ENCODE peak calls at places on chromosomes 5 and 9, in seven cellular contexts. One of them, this sample, is unnamed. For H3K4me1 and H3K9me3, the result is how much of the 10 kb centered on the place peaks cover.

GRCh38 chr5:149143470-149143869 is 2.2 kb downstream of the ABLIM3 start:
- DNase-seq in colonic mucosa: no peak
- DNase-seq in GM23248: peak
- DNase-seq in body of pancreas: no peak
- DNase-seq in CD8-positive, alpha-beta memory T cell: no peak
- DNase-seq in pancreas: no peak
- DNase-seq in psoas muscle: no peak
- DNase-seq in this sample: no peak

GRCh38 chr5:148995791-148996190 is 67.1 kb downstream of the SH3TC2 start:
- DNase-seq in CD8-positive, alpha-beta memory T cell: no peak
- DNase-seq in psoas muscle: no peak
- DNase-seq in GM23248: no peak
- DNase-seq in colonic mucosa: no peak
- DNase-seq in pancreas: no peak
- DNase-seq in body of pancreas: no peak
- DNase-seq in this sample: no peak

GRCh38 chr9:137878146-137878941 is 762 bp downstream of the CACNA1B start:
- DNase-seq in body of pancreas: peak
- DNase-seq in GM23248: peak
- DNase-seq in pancreas: peak
- DNase-seq in colonic mucosa: no peak
- DNase-seq in psoas muscle: no peak
- DNase-seq in CD8-positive, alpha-beta memory T cell: no peak
- DNase-seq in this sample: no peak

GRCh38 chr9:127397722-127398647 is 1.0 kb downstream of the SLC2A8 start:
- DNase-seq in psoas muscle: peak
- DNase-seq in CD8-positive, alpha-beta memory T cell: peak
- DNase-seq in pancreas: peak
- DNase-seq in colonic mucosa: peak
- DNase-seq in GM23248: peak
- DNase-seq in body of pancreas: peak
- DNase-seq in this sample: peak

GRCh38 chr5:91151947-91152346 is 231.2 kb downstream of the ARRDC3 start:
- DNase-seq in pancreas: no peak
- DNase-seq in colonic mucosa: no peak
- DNase-seq in body of pancreas: peak
- DNase-seq in psoas muscle: no peak
- DNase-seq in GM23248: peak
- DNase-seq in CD8-positive, alpha-beta memory T cell: no peak
- DNase-seq in this sample: no peak

GRCh38 chr5:27963050-27963783 is 924.8 kb upstream of the CDH9 start:
- DNase-seq in GM23248: no peak
- DNase-seq in psoas muscle: no peak
- DNase-seq in body of pancreas: no peak
- DNase-seq in pancreas: peak
- DNase-seq in CD8-positive, alpha-beta memory T cell: no peak
- DNase-seq in colonic mucosa: no peak
- DNase-seq in this sample: no peak

GRCh38 chr9:38281917-38282316 is 110.6 kb upstream of the ALDH1B1 start:
- DNase-seq in body of pancreas: peak
- DNase-seq in pancreas: no peak
- DNase-seq in CD8-positive, alpha-beta memory T cell: no peak
- DNase-seq in colonic mucosa: no peak
- DNase-seq in GM23248: no peak
- DNase-seq in psoas muscle: no peak
- DNase-seq in this sample: no peak

GRCh38 chr5:149141957-149142851 is 911 bp downstream of the ABLIM3 start:
- DNase-seq in GM23248: peak
- DNase-seq in body of pancreas: no peak
- DNase-seq in psoas muscle: peak
- DNase-seq in CD8-positive, alpha-beta memory T cell: no peak
- DNase-seq in colonic mucosa: no peak
- DNase-seq in pancreas: peak
- DNase-seq in this sample: peak

GRCh38 chr9:132673355-132673754 is 3.1 kb downstream of the GTF3C4 start:
- DNase-seq in GM23248: peak
- DNase-seq in colonic mucosa: no peak
- DNase-seq in pancreas: no peak
- DNase-seq in CD8-positive, alpha-beta memory T cell: no peak
- DNase-seq in body of pancreas: no peak
- DNase-seq in psoas muscle: no peak
- DNase-seq in this sample: no peak

GRCh38 chr5:174106997-174107655 is 61.6 kb downstream of the NSG2 start:
- DNase-seq in CD8-positive, alpha-beta memory T cell: no peak
- DNase-seq in psoas muscle: no peak
- DNase-seq in body of pancreas: no peak
- DNase-seq in GM23248: no peak
- DNase-seq in colonic mucosa: no peak
- DNase-seq in pancreas: no peak
- DNase-seq in this sample: peak

GRCh38 chr9:100277166-100277979 is 75.4 kb downstream of the TEX10 start:
- DNase-seq in GM23248: peak
- DNase-seq in pancreas: no peak
- DNase-seq in psoas muscle: no peak
- DNase-seq in body of pancreas: no peak
- DNase-seq in colonic mucosa: no peak
- DNase-seq in CD8-positive, alpha-beta memory T cell: no peak
- DNase-seq in this sample: no peak

GRCh38 chr5:37133939-37134338 is 115.2 kb downstream of the CPLANE1 start:
- DNase-seq in pancreas: no peak
- DNase-seq in body of pancreas: peak
- DNase-seq in colonic mucosa: no peak
- DNase-seq in CD8-positive, alpha-beta memory T cell: no peak
- DNase-seq in GM23248: peak
- DNase-seq in psoas muscle: no peak
- DNase-seq in this sample: no peak

GRCh38 chr5:368162-369084 is 46.9 kb downstream of the AHRR start:
- DNase-seq in colonic mucosa: peak
- DNase-seq in pancreas: no peak
- DNase-seq in body of pancreas: no peak
- DNase-seq in CD8-positive, alpha-beta memory T cell: no peak
- DNase-seq in psoas muscle: no peak
- DNase-seq in GM23248: no peak
- DNase-seq in this sample: no peak

GRCh38 chr9:120742951-120743416 is 28.7 kb upstream of the MEGF9 start:
- DNase-seq in pancreas: no peak
- DNase-seq in GM23248: peak
- DNase-seq in CD8-positive, alpha-beta memory T cell: no peak
- DNase-seq in colonic mucosa: no peak
- DNase-seq in psoas muscle: no peak
- DNase-seq in body of pancreas: no peak
- DNase-seq in this sample: no peak

GRCh38 chr5:52283221-52283620 is 504.5 kb upstream of the ITGA1 start:
- DNase-seq in colonic mucosa: no peak
- DNase-seq in psoas muscle: no peak
- DNase-seq in CD8-positive, alpha-beta memory T cell: no peak
- DNase-seq in body of pancreas: peak
- DNase-seq in pancreas: no peak
- DNase-seq in GM23248: peak
- DNase-seq in this sample: no peak

GRCh38 chr5:179731791-179732411 is 721 bp upstream of the MAML1 start:
- DNase-seq in psoas muscle: peak
- DNase-seq in pancreas: no peak
- DNase-seq in colonic mucosa: peak
- DNase-seq in body of pancreas: peak
- DNase-seq in GM23248: peak
- DNase-seq in CD8-positive, alpha-beta memory T cell: peak
- DNase-seq in this sample: peak

GRCh38 chr9:107043886-107044285 is 180.9 kb downstream of the ZNF462 start:
- DNase-seq in psoas muscle: no peak
- DNase-seq in CD8-positive, alpha-beta memory T cell: no peak
- DNase-seq in pancreas: no peak
- DNase-seq in GM23248: no peak
- DNase-seq in colonic mucosa: no peak
- DNase-seq in body of pancreas: no peak
- DNase-seq in this sample: peak

GRCh38 chr9:1997646-1998045 is 17.5 kb upstream of the SMARCA2 start:
- DNase-seq in GM23248: no peak
- DNase-seq in pancreas: no peak
- DNase-seq in CD8-positive, alpha-beta memory T cell: no peak
- DNase-seq in body of pancreas: no peak
- DNase-seq in psoas muscle: no peak
- DNase-seq in colonic mucosa: no peak
- DNase-seq in this sample: no peak

GRCh38 chr9:7907636-7908195 is 108.1 kb upstream of the DMAC1 start:
- DNase-seq in CD8-positive, alpha-beta memory T cell: no peak
- DNase-seq in psoas muscle: no peak
- DNase-seq in GM23248: no peak
- DNase-seq in pancreas: no peak
- DNase-seq in colonic mucosa: no peak
- DNase-seq in body of pancreas: no peak
- DNase-seq in this sample: no peak

GRCh38 chr5:142611154-142611553 is 74.7 kb downstream of the FGF1 start:
- DNase-seq in colonic mucosa: peak
- DNase-seq in pancreas: no peak
- DNase-seq in CD8-positive, alpha-beta memory T cell: peak
- DNase-seq in body of pancreas: peak
- DNase-seq in GM23248: peak
- DNase-seq in psoas muscle: peak
- DNase-seq in this sample: peak

GRCh38 chr5:9059920-9060691 is 485.8 kb downstream of the SEMA5A start:
- DNase-seq in body of pancreas: no peak
- DNase-seq in colonic mucosa: no peak
- DNase-seq in CD8-positive, alpha-beta memory T cell: no peak
- DNase-seq in psoas muscle: no peak
- DNase-seq in pancreas: no peak
- DNase-seq in GM23248: peak
- DNase-seq in this sample: peak

DNA sequence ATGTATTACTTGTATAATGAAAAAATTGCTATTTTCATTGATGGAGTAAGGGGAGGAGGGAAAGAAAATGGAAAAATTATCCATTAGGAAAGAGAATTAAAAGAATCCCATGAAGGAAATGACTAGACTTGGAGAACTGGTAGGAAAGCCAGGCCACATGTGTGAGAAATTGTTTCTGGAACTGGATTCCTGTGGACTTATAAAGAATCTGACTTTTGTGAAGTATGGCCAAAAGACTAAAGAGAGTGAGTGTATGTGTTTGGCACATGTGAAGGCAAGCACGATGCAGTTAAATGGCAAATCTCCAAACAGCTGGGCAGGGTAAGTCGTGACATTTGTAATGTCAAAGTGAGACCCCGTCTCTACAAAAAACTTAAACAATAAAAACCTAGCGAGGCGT is 89.4 kb downstream of the MTX3 start:
- DNase-seq in GM23248: peak
- DNase-seq in CD8-positive, alpha-beta memory T cell: no peak
- DNase-seq in pancreas: no peak
- DNase-seq in psoas muscle: no peak
- DNase-seq in body of pancreas: no peak
- DNase-seq in colonic mucosa: no peak
- DNase-seq in this sample: no peak
- H3K4me3 ChIP-seq in GM23248: no peak
- H3K4me3 ChIP-seq in CD8-positive, alpha-beta memory T cell: no peak
- H3K4me3 ChIP-seq in pancreas: no peak
- H3K4me3 ChIP-seq in psoas muscle: no peak
- H3K4me3 ChIP-seq in body of pancreas: no peak
- H3K4me3 ChIP-seq in colonic mucosa: no peak
- H3K4me3 ChIP-seq in this sample: no peak

DNA sequence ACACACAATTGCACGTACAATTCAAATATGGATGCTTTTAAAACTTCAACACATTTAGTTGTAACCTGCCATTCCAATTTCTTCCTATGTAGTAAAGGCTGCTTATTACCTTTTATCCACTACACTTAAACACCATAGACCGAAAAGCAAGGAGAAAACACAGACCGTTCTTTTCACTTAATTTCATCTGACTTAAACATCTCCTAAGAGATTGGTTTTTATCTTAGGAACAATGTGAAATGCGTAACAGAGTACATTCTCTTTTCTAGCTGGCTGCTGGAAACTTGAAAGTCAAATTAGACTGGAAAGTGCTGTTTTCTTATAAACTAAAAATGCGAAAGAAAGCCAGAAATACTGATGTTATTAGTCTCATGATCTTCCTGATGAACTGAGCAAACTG is 241.8 kb downstream of the MLLT3 start:
- DNase-seq in GM23248: no peak
- DNase-seq in pancreas: no peak
- DNase-seq in psoas muscle: no peak
- DNase-seq in body of pancreas: no peak
- DNase-seq in colonic mucosa: no peak
- DNase-seq in CD8-positive, alpha-beta memory T cell: no peak
- DNase-seq in this sample: no peak
- H3K4me1 ChIP-seq in GM23248: under half
- H3K4me1 ChIP-seq in pancreas: under half
- H3K4me1 ChIP-seq in psoas muscle: under half
- H3K4me1 ChIP-seq in body of pancreas: under half
- H3K4me1 ChIP-seq in colonic mucosa: under half
- H3K4me1 ChIP-seq in CD8-positive, alpha-beta memory T cell: under half
- H3K4me1 ChIP-seq in this sample: under half

DNA sequence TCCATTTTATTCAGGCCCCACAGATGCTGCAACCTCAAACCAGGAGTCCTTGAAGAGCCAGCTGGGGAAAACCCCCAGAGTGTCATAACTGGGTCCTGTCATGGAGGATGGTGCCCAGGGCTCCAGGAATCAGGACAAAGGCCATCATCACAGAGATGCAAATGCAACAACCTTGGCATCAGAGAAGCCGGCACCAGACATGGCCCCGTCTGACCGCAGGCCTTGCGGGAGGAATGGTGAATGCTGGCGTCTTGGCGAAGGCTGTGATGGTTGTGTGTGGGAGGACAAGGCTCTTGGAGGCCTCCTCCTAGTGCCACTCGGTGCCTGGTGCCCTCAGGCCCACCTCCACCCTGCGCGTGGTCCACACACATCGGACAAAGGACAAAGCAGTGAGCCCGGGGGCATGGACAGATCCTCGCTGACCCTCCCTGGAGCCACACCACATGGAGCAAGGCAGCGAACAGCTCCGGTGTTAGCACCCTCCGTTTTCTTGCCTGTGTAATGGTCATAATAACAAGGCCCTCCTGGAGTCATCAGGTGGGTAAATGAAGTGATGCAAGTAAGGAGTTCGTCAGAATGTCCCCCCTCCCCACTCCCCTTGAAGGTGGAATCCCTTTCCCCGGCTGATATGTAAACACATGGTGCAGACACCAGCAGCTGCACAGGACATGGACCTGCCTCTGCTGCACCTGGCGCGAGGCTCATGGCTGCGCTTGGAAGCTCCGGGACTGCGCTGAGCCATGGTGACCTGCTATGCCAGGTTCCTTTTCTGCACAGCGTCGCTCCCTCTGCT is 380.7 kb downstream of the IRX2 start:
- DNase-seq in colonic mucosa: no peak
- DNase-seq in pancreas: no peak
- DNase-seq in body of pancreas: no peak
- DNase-seq in CD8-positive, alpha-beta memory T cell: no peak
- DNase-seq in psoas muscle: no peak
- DNase-seq in GM23248: no peak
- DNase-seq in this sample: no peak
- H3K9me3 ChIP-seq in colonic mucosa: under half
- H3K9me3 ChIP-seq in pancreas: under half
- H3K9me3 ChIP-seq in body of pancreas: under half
- H3K9me3 ChIP-seq in CD8-positive, alpha-beta memory T cell: under half
- H3K9me3 ChIP-seq in psoas muscle: under half
- H3K9me3 ChIP-seq in GM23248: under half
- H3K9me3 ChIP-seq in this sample: under half

DNA sequence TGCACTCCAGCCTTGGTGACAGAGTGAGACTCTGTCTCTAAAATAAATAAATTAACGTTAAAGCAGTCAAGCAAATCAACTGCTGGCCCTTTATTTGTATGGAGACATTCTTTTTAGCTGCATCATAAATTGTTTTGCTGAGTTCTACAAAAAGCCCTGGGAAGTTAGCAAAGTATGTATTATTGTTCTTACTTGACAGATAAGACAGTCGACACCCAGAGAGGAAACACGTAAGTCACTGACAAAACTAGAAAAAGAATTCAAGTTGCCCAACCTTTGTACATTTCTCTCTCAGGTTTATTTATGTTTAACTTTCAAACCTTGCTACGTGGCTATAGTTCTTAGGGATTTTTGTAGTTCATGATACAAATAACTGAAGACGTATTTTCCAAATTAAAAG is 40.4 kb upstream of the MACIR start:
- DNase-seq in psoas muscle: no peak
- DNase-seq in CD8-positive, alpha-beta memory T cell: no peak
- DNase-seq in GM23248: peak
- DNase-seq in pancreas: no peak
- DNase-seq in colonic mucosa: no peak
- DNase-seq in body of pancreas: no peak
- DNase-seq in this sample: no peak
- H3K4me3 ChIP-seq in psoas muscle: no peak
- H3K4me3 ChIP-seq in CD8-positive, alpha-beta memory T cell: no peak
- H3K4me3 ChIP-seq in GM23248: no peak
- H3K4me3 ChIP-seq in pancreas: no peak
- H3K4me3 ChIP-seq in colonic mucosa: no peak
- H3K4me3 ChIP-seq in body of pancreas: no peak
- H3K4me3 ChIP-seq in this sample: no peak